ENCODE peak calls at places on chromosomes 2 and 18, in ten cellular contexts. G is GM12865, V is body of pancreas, Q is AG10803, W is upper lobe of right lung, F is A673, U is tibial artery, H is suprapubic skin, E is GM10248, D is neural crest cell. C is an unnamed sample.

GRCh38 chr2:164868563-164869419 is 27.2 kb upstream of the COBLL1 start:
- DNase-seq in D (no peak), W (no peak), H (no peak), F (no peak), V (no peak), G (no peak), E (no peak), U (no peak), Q (peak), C (no peak)

GRCh38 chr2:150371066-150371812 is 116.2 kb downstream of the RND3 start:
- DNase-seq in D (no peak), Q (peak), E (no peak), H (no peak), F (no peak), G (no peak), V (no peak), U (no peak), W (no peak), C (no peak)

GRCh38 chr18:62324917-62325805 is at the start of gene TNFRSF11A:
- DNase-seq in G (peak), W (peak), E (peak), Q (no peak), D (no peak), H (peak), F (peak), V (peak), U (no peak), C (peak)

GRCh38 chr2:8539743-8540551 is 141.9 kb upstream of the ID2 start:
- DNase-seq in V (peak), H (peak), E (no peak), D (no peak), F (no peak), Q (no peak), U (peak), G (no peak), W (no peak), C (no peak)

GRCh38 chr18:8301427-8302172 is 307.6 kb upstream of the RAB12 start:
- DNase-seq in U (no peak), G (no peak), D (no peak), V (peak), H (no peak), W (no peak), F (no peak), Q (peak), E (no peak), C (no peak)

GRCh38 chr2:85888745-85889647 is at the start of gene ST3GAL5:
- DNase-seq in W (peak), U (peak), D (peak), H (peak), V (peak), G (peak), E (peak), F (peak), Q (peak), C (peak)

GRCh38 chr18:73563345-73563744 is 584.3 kb downstream of the FBXO15 start:
- DNase-seq in Q (peak), V (no peak), D (no peak), H (no peak), E (no peak), F (peak), W (no peak), U (no peak), G (no peak), C (no peak)

GRCh38 chr2:206353685-206354084 is 79.2 kb downstream of the ZDBF2 start:
- DNase-seq in H (no peak), G (peak), Q (no peak), V (no peak), U (no peak), F (peak), W (no peak), E (no peak), D (no peak), C (no peak)

GRCh38 chr18:49857708-49858107 is 44.4 kb upstream of the ACAA2 start:
- DNase-seq in Q (no peak), U (no peak), D (no peak), F (no peak), H (no peak), E (no peak), V (no peak), W (no peak), G (no peak), C (no peak)

GRCh38 chr2:122108186-122108585 is 352.7 kb downstream of the TSN start:
- DNase-seq in W (no peak), V (no peak), E (no peak), G (no peak), D (no peak), F (no peak), U (no peak), H (no peak), Q (no peak), C (no peak)

GRCh38 chr18:31454066-31454708 is 6.6 kb downstream of the DSG3 start:
- DNase-seq in F (no peak), U (no peak), D (no peak), G (no peak), H (no peak), Q (peak), W (no peak), E (no peak), V (no peak), C (no peak)

GRCh38 chr2:109401370-109401769 is 212.4 kb downstream of the SEPTIN10 start:
- DNase-seq in D (no peak), Q (no peak), F (no peak), U (no peak), E (no peak), G (no peak), H (no peak), W (no peak), V (no peak), C (no peak)

DNA sequence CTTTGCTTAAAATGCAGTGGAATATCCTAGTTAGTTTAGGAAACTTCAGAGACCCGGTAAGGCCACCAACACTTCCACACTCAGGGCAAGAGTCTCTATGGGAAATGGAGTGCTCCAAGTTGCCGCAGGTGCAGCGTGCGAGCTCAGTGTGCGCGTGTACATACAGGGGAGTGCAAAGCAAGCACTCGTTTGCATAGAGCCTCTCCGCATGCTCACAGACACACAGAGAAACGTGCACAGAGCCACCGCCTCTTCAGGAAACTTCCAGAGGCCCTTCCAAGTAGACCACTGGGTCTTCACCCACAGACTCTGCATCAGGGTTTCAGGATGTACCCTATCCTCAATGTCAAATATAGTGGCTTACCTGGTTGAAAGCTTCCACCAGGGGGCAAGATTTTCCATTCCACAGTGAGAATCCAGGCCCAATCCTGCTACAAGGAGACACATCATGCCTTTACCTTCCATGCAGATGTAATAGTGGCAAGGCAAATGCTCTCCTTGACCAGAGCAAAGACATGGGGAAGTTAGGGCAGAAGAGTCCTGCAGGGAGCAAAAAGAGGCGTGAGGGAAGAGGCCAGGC is 513.0 kb upstream of the MYT1L start:
- DNase-seq in G (peak), U (no peak), W (no peak), D (no peak), F (peak), H (no peak), E (no peak), Q (no peak), V (no peak), C (no peak)
- TF ChIP-seq CTCF in G (peak), U (no peak), W (peak), D (peak), F (peak), H (no peak), E (no peak), Q (no peak), V (peak), C (peak)

GRCh38 chr2:46170011-46170410 is 127.2 kb upstream of the EPAS1 start:
- DNase-seq in F (no peak), H (no peak), D (no peak), U (no peak), E (no peak), V (no peak), W (no peak), G (no peak), Q (no peak), C (no peak)

GRCh38 chr2:46167924-46168323 is 129.3 kb upstream of the EPAS1 start:
- DNase-seq in F (no peak), V (no peak), G (no peak), D (no peak), U (no peak), E (no peak), Q (peak), H (no peak), W (no peak), C (no peak)

GRCh38 chr2:46169452-46169851 is 127.8 kb upstream of the EPAS1 start:
- DNase-seq in U (no peak), H (no peak), G (no peak), W (no peak), F (no peak), E (no peak), V (no peak), D (no peak), Q (no peak), C (no peak)

GRCh38 chr2:46165916-46166315 is 131.3 kb upstream of the EPAS1 start:
- DNase-seq in W (no peak), F (no peak), G (no peak), H (no peak), E (no peak), V (no peak), U (no peak), Q (no peak), D (no peak), C (no peak)

GRCh38 chr2:46167406-46167805 is 129.8 kb upstream of the EPAS1 start:
- DNase-seq in E (no peak), G (no peak), D (no peak), H (no peak), Q (peak), W (no peak), V (no peak), F (no peak), U (no peak), C (no peak)
- TF ChIP-seq CTCF in E (no peak), G (no peak), D (no peak), H (no peak), Q (no peak), W (no peak), V (no peak), F (no peak), U (no peak), C (no peak)

GRCh38 chr18:29123706-29124530 is 947.0 kb upstream of the CDH2 start:
- DNase-seq in V (no peak), D (no peak), F (no peak), W (no peak), U (no peak), H (no peak), G (no peak), E (no peak), Q (no peak), C (no peak)
- TF ChIP-seq CTCF in V (no peak), D (no peak), F (no peak), W (no peak), U (no peak), H (no peak), G (no peak), E (no peak), Q (no peak), C (no peak)

GRCh38 chr2:84537251-84537650 is 21.0 kb downstream of the DNAH6 start:
- DNase-seq in F (no peak), D (no peak), Q (peak), W (no peak), V (no peak), U (no peak), H (no peak), E (no peak), G (no peak), C (no peak)
- TF ChIP-seq CTCF in F (no peak), D (no peak), Q (no peak), W (no peak), V (no peak), U (no peak), H (no peak), E (no peak), G (no peak), C (no peak)

GRCh38 chr18:59220784-59221765 is 1.1 kb downstream of the GRP start:
- DNase-seq in H (no peak), D (peak), Q (no peak), G (no peak), W (no peak), E (no peak), V (no peak), U (no peak), F (no peak), C (peak)

GRCh38 chr18:59219672-59220163 is at the start of gene GRP:
- DNase-seq in F (peak), D (no peak), E (no peak), V (no peak), U (no peak), H (no peak), Q (no peak), G (no peak), W (no peak), C (peak)

GRCh38 chr18:59222341-59222740 is 2.4 kb downstream of the GRP start:
- DNase-seq in D (no peak), G (no peak), U (no peak), Q (no peak), E (no peak), F (no peak), W (no peak), V (no peak), H (no peak), C (no peak)

GRCh38 chr18:59218018-59218417 is 1.9 kb upstream of the GRP start:
- DNase-seq in V (no peak), G (no peak), H (no peak), Q (no peak), D (no peak), E (no peak), F (no peak), W (no peak), U (no peak), C (no peak)

DNA sequence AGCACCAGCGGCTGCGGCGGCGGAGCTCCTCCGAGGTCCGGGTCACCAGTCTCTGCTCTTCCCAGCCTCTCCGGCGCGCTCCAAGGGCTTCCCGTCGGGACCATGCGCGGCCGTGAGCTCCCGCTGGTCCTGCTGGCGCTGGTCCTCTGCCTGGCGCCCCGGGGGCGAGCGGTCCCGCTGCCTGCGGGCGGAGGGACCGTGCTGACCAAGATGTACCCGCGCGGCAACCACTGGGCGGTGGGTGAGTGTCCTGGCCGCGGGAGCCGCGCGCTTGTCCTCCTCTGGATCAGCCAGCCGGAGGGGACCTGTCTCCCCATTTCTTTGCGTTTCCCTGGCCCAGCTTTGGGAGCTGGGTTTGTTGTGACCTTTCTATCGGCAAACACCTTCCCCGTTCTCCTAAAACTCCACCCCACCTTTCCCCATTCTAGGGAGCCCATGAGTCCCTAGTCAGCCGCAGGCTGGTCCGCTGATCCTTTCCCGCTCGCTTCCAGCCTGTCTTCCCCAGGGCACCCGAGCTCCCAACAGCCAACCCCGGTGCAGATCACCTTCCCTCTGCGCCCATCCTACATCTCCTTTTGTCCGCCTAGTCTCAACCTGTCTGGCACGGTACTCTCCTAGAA is 316 bp downstream of the GRP start:
- DNase-seq in F (no peak), D (no peak), E (peak), G (no peak), W (no peak), V (no peak), U (no peak), Q (no peak), H (no peak), C (peak)
- TF ChIP-seq CTCF in F (peak), D (no peak), E (no peak), G (no peak), W (no peak), V (no peak), U (no peak), Q (no peak), H (no peak), C (no peak)

GRCh38 chr2:111900859-111901258 is 2.5 kb downstream of the MERTK start:
- DNase-seq in D (no peak), E (no peak), G (no peak), W (no peak), Q (no peak), H (no peak), U (no peak), V (peak), F (peak), C (peak)
- TF ChIP-seq CTCF in D (no peak), E (peak), G (no peak), W (peak), Q (peak), H (peak), U (peak), V (peak), F (peak), C (no peak)

GRCh38 chr2:24922556-24922955 is 2.5 kb upstream of the ADCY3 start:
- DNase-seq in G (no peak), Q (no peak), W (no peak), D (no peak), U (no peak), F (no peak), H (peak), E (no peak), V (no peak), C (no peak)

GRCh38 chr2:24923106-24923505 is 3.1 kb upstream of the ADCY3 start:
- DNase-seq in D (no peak), H (peak), G (no peak), U (no peak), Q (no peak), W (no peak), V (no peak), E (no peak), F (no peak), C (no peak)

GRCh38 chr2:24919100-24919976 is 699 bp downstream of the ADCY3 start:
- DNase-seq in V (no peak), G (peak), F (peak), Q (peak), D (peak), E (peak), W (no peak), U (no peak), H (no peak), C (peak)

GRCh38 chr2:24919977-24920812 is at the start of gene ADCY3:
- DNase-seq in D (peak), V (peak), E (peak), U (no peak), F (peak), G (peak), Q (peak), H (peak), W (peak), C (peak)

GRCh38 chr2:24920813-24921441 is 890 bp upstream of the ADCY3 start:
- DNase-seq in G (peak), D (no peak), W (no peak), H (no peak), Q (no peak), U (no peak), F (peak), V (no peak), E (no peak), C (peak)
- TF ChIP-seq CTCF in G (peak), D (peak), W (no peak), H (no peak), Q (peak), U (no peak), F (peak), V (no peak), E (peak), C (no peak)

C was measured in glutamatergic neuron.